ENCODE peak calls at places on chromosomes 12 and 14, in seven cellular contexts. One of them, this sample, is unnamed.

GRCh38 chr12:127998936-127999467 is 268.0 kb upstream of the TMEM132C start:
- DNase-seq in cardiac fibroblast: no peak
- DNase-seq in uterus: no peak
- DNase-seq in heart right ventricle: no peak
- DNase-seq in lung: no peak
- DNase-seq in AG10803: no peak
- DNase-seq in fibroblast of the aortic adventitia: peak
- DNase-seq in this sample: no peak

GRCh38 chr14:64444140-64444539 is 21.2 kb upstream of the AKAP5 start:
- DNase-seq in cardiac fibroblast: no peak
- DNase-seq in uterus: no peak
- DNase-seq in heart right ventricle: no peak
- DNase-seq in lung: no peak
- DNase-seq in AG10803: no peak
- DNase-seq in fibroblast of the aortic adventitia: no peak
- DNase-seq in this sample: no peak

GRCh38 chr14:105474478-105475268 is at the start of gene CRIP2:
- DNase-seq in cardiac fibroblast: peak
- DNase-seq in uterus: peak
- DNase-seq in heart right ventricle: peak
- DNase-seq in lung: no peak
- DNase-seq in AG10803: peak
- DNase-seq in fibroblast of the aortic adventitia: no peak
- DNase-seq in this sample: no peak

GRCh38 chr14:72894623-72895378 is 900 bp upstream of the DPF3 start:
- DNase-seq in cardiac fibroblast: no peak
- DNase-seq in uterus: no peak
- DNase-seq in heart right ventricle: peak
- DNase-seq in lung: no peak
- DNase-seq in AG10803: no peak
- DNase-seq in fibroblast of the aortic adventitia: no peak
- DNase-seq in this sample: no peak

GRCh38 chr12:55703976-55704761 is 3.5 kb downstream of the ITGA7 start:
- DNase-seq in cardiac fibroblast: peak
- DNase-seq in uterus: peak
- DNase-seq in heart right ventricle: peak
- DNase-seq in lung: no peak
- DNase-seq in AG10803: no peak
- DNase-seq in fibroblast of the aortic adventitia: peak
- DNase-seq in this sample: no peak

GRCh38 chr14:38882533-38882932 is 220.5 kb downstream of the SEC23A start:
- DNase-seq in cardiac fibroblast: no peak
- DNase-seq in uterus: no peak
- DNase-seq in heart right ventricle: no peak
- DNase-seq in lung: no peak
- DNase-seq in AG10803: no peak
- DNase-seq in fibroblast of the aortic adventitia: no peak
- DNase-seq in this sample: no peak

GRCh38 chr12:126681676-126682075 is 1585.3 kb upstream of the TMEM132C start:
- DNase-seq in cardiac fibroblast: no peak
- DNase-seq in uterus: no peak
- DNase-seq in heart right ventricle: no peak
- DNase-seq in lung: no peak
- DNase-seq in AG10803: no peak
- DNase-seq in fibroblast of the aortic adventitia: peak
- DNase-seq in this sample: no peak

GRCh38 chr14:103856105-103856504 is 8.7 kb upstream of the PPP1R13B start:
- DNase-seq in cardiac fibroblast: no peak
- DNase-seq in uterus: no peak
- DNase-seq in heart right ventricle: no peak
- DNase-seq in lung: no peak
- DNase-seq in AG10803: no peak
- DNase-seq in fibroblast of the aortic adventitia: no peak
- DNase-seq in this sample: no peak

GRCh38 chr14:68884031-68885030 is 91.5 kb upstream of the ZFP36L1 start:
- DNase-seq in cardiac fibroblast: peak
- DNase-seq in uterus: peak
- DNase-seq in heart right ventricle: peak
- DNase-seq in lung: no peak
- DNase-seq in AG10803: peak
- DNase-seq in fibroblast of the aortic adventitia: peak
- DNase-seq in this sample: no peak

GRCh38 chr12:118402251-118402650 is 25.9 kb downstream of the SUDS3 start:
- DNase-seq in cardiac fibroblast: peak
- DNase-seq in uterus: no peak
- DNase-seq in heart right ventricle: no peak
- DNase-seq in lung: no peak
- DNase-seq in AG10803: peak
- DNase-seq in fibroblast of the aortic adventitia: peak
- DNase-seq in this sample: no peak

GRCh38 chr14:106652494-106652893 is 1126.1 kb downstream of the TMEM121 start:
- DNase-seq in cardiac fibroblast: no peak
- DNase-seq in uterus: no peak
- DNase-seq in heart right ventricle: no peak
- DNase-seq in lung: no peak
- DNase-seq in AG10803: no peak
- DNase-seq in fibroblast of the aortic adventitia: no peak
- DNase-seq in this sample: no peak

GRCh38 chr12:32089156-32089950 is 17.3 kb upstream of the BICD1 start:
- DNase-seq in cardiac fibroblast: no peak
- DNase-seq in uterus: no peak
- DNase-seq in heart right ventricle: no peak
- DNase-seq in lung: no peak
- DNase-seq in AG10803: peak
- DNase-seq in fibroblast of the aortic adventitia: no peak
- DNase-seq in this sample: no peak

DNA sequence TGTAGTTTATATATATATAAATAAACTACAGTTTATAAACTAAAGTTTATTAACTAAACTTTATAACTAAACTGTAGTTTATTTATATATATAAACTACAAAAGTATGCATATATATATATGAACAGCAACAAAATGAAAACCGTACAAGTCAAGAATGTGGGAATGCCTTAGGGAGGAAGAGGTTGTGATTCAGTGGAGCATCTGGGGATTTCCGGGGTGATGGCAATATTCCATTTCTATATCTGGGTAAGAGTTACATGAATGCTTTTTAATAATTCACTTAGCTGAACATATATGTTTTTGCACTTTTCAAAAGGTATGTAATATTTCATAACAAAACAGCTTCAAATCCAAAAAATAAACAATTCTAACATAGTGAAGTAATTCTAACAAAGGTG is 30.1 kb upstream of the CAND1 start:
- DNase-seq in cardiac fibroblast: no peak
- DNase-seq in uterus: no peak
- DNase-seq in heart right ventricle: no peak
- DNase-seq in lung: no peak
- DNase-seq in AG10803: no peak
- DNase-seq in fibroblast of the aortic adventitia: peak
- DNase-seq in this sample: no peak
- TF ChIP-seq CTCF in cardiac fibroblast: no peak
- TF ChIP-seq CTCF in uterus: no peak
- TF ChIP-seq CTCF in heart right ventricle: no peak
- TF ChIP-seq CTCF in lung: no peak
- TF ChIP-seq CTCF in AG10803: no peak
- TF ChIP-seq CTCF in fibroblast of the aortic adventitia: no peak
- TF ChIP-seq CTCF in this sample: no peak

DNA sequence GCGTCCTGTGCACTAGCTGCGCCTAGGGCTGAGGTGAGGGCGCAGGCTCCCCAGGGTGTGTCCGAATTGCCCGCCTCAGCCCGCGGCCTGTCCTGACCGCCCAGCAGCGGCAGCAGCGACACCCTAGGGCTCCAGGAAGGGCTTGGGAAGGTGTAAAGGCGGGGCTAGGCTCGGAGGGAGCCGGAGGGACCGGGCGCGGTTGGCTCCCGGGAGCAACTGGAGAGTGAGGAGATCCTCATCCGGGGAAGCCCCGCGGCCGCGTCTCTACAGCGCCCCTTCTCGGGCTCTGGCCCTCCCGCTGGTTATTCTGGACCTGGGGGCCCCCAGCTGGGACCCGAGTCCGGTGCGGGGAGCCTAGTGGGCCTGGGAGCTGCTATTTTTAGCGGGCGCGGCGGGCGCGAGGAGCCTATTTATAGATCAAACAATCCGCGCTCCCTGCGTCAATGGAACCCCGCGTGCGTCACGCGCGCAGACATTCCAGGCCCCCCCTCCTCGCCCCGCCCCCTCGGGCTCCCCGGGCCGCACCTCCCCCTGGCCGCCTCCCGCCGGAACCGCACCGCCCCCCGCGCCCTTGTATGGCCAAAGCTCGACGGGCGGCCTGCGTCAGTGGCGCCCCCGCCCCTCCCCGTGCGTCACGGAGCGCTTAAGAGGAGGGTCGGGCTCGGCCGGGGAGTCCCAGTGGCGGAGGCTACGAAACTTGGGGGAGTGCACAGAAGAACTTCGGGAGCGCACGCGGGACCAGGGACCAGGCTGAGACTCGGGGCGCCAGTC is at the start of gene NR4A1:
- DNase-seq in cardiac fibroblast: peak
- DNase-seq in uterus: peak
- DNase-seq in heart right ventricle: peak
- DNase-seq in lung: peak
- DNase-seq in AG10803: peak
- DNase-seq in fibroblast of the aortic adventitia: peak
- DNase-seq in this sample: peak
- TF ChIP-seq CTCF in cardiac fibroblast: peak
- TF ChIP-seq CTCF in uterus: peak
- TF ChIP-seq CTCF in heart right ventricle: peak
- TF ChIP-seq CTCF in lung: no peak
- TF ChIP-seq CTCF in AG10803: no peak
- TF ChIP-seq CTCF in fibroblast of the aortic adventitia: peak
- TF ChIP-seq CTCF in this sample: peak

GRCh38 chr14:44107156-44107555 is 399.9 kb downstream of the FSCB start:
- DNase-seq in cardiac fibroblast: peak
- DNase-seq in uterus: no peak
- DNase-seq in heart right ventricle: no peak
- DNase-seq in lung: no peak
- DNase-seq in AG10803: no peak
- DNase-seq in fibroblast of the aortic adventitia: no peak
- DNase-seq in this sample: no peak

GRCh38 chr14:44108601-44109000 is 398.5 kb downstream of the FSCB start:
- DNase-seq in cardiac fibroblast: peak
- DNase-seq in uterus: no peak
- DNase-seq in heart right ventricle: no peak
- DNase-seq in lung: no peak
- DNase-seq in AG10803: no peak
- DNase-seq in fibroblast of the aortic adventitia: no peak
- DNase-seq in this sample: no peak

GRCh38 chr14:44113769-44114730 is 393.0 kb downstream of the FSCB start:
- DNase-seq in cardiac fibroblast: no peak
- DNase-seq in uterus: no peak
- DNase-seq in heart right ventricle: no peak
- DNase-seq in lung: no peak
- DNase-seq in AG10803: no peak
- DNase-seq in fibroblast of the aortic adventitia: no peak
- DNase-seq in this sample: no peak

GRCh38 chr14:44109041-44109440 is 398.0 kb downstream of the FSCB start:
- DNase-seq in cardiac fibroblast: peak
- DNase-seq in uterus: no peak
- DNase-seq in heart right ventricle: no peak
- DNase-seq in lung: no peak
- DNase-seq in AG10803: no peak
- DNase-seq in fibroblast of the aortic adventitia: no peak
- DNase-seq in this sample: no peak

GRCh38 chr14:44112774-44113460 is 394.2 kb downstream of the FSCB start:
- DNase-seq in cardiac fibroblast: peak
- DNase-seq in uterus: no peak
- DNase-seq in heart right ventricle: no peak
- DNase-seq in lung: no peak
- DNase-seq in AG10803: no peak
- DNase-seq in fibroblast of the aortic adventitia: no peak
- DNase-seq in this sample: no peak
- TF ChIP-seq CTCF in cardiac fibroblast: no peak
- TF ChIP-seq CTCF in uterus: no peak
- TF ChIP-seq CTCF in heart right ventricle: no peak
- TF ChIP-seq CTCF in lung: no peak
- TF ChIP-seq CTCF in AG10803: no peak
- TF ChIP-seq CTCF in fibroblast of the aortic adventitia: no peak
- TF ChIP-seq CTCF in this sample: no peak

GRCh38 chr14:90555126-90556049 is 158.6 kb downstream of the CALM1 start:
- DNase-seq in cardiac fibroblast: no peak
- DNase-seq in uterus: no peak
- DNase-seq in heart right ventricle: no peak
- DNase-seq in lung: no peak
- DNase-seq in AG10803: no peak
- DNase-seq in fibroblast of the aortic adventitia: no peak
- DNase-seq in this sample: no peak
- TF ChIP-seq CTCF in cardiac fibroblast: no peak
- TF ChIP-seq CTCF in uterus: no peak
- TF ChIP-seq CTCF in heart right ventricle: no peak
- TF ChIP-seq CTCF in lung: no peak
- TF ChIP-seq CTCF in AG10803: no peak
- TF ChIP-seq CTCF in fibroblast of the aortic adventitia: no peak
- TF ChIP-seq CTCF in this sample: no peak

DNA sequence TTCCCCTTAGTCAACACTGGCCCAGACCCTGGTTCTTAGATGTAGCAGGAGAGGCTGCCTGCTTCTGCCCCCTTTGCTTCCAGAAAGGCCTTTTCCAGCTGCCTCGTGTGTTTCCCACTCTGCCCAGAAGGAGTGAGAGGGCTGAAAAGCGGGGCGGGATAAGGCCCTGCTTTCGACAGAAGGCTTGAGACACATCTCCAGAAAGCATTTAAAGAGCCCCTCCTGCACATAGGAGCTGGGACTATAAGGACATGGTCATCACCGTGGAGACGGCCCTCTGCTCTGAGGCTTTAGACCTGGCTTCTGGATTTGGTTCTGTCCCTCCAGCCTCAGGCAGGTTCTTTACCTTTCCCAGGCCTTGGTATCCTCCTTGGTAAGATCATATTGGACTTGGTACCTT is 11.9 kb downstream of the CALM1 start:
- DNase-seq in cardiac fibroblast: no peak
- DNase-seq in uterus: no peak
- DNase-seq in heart right ventricle: no peak
- DNase-seq in lung: no peak
- DNase-seq in AG10803: no peak
- DNase-seq in fibroblast of the aortic adventitia: no peak
- DNase-seq in this sample: no peak
- TF ChIP-seq CTCF in cardiac fibroblast: no peak
- TF ChIP-seq CTCF in uterus: no peak
- TF ChIP-seq CTCF in heart right ventricle: no peak
- TF ChIP-seq CTCF in lung: no peak
- TF ChIP-seq CTCF in AG10803: no peak
- TF ChIP-seq CTCF in fibroblast of the aortic adventitia: no peak
- TF ChIP-seq CTCF in this sample: no peak

DNA sequence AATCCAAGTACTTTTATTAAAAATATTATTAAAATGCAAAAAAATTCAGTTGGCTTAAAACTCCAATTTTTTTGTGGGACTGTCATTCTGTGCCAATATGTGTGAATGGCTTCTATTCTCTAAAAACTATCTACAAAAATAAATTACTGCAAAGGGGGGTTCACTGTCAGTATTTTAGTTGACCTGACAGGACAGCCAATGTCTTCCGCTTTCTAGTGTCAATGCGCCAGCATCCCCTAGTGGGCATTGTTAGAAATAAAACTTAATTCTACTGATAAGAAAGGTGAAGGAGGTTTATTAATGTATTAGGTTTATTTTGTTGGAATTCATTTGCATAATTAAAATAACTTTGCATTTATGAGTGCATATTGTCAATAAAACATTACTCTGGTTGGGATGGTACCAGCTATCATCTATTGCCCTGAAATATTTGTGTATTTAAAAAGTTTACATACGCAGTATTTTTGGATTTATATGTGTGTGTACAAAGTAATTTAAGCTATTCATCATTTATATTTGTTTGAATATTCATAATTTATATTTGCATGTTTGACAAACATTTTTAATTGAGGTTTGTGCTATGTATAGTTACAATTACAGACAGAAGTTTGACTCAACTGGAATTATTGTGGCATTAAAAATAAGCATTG is 527.2 kb downstream of the FLRT2 start:
- DNase-seq in cardiac fibroblast: peak
- DNase-seq in uterus: no peak
- DNase-seq in heart right ventricle: no peak
- DNase-seq in lung: no peak
- DNase-seq in AG10803: peak
- DNase-seq in fibroblast of the aortic adventitia: peak
- DNase-seq in this sample: no peak
- TF ChIP-seq CTCF in cardiac fibroblast: peak
- TF ChIP-seq CTCF in uterus: peak
- TF ChIP-seq CTCF in heart right ventricle: peak
- TF ChIP-seq CTCF in lung: peak
- TF ChIP-seq CTCF in AG10803: peak
- TF ChIP-seq CTCF in fibroblast of the aortic adventitia: peak
- TF ChIP-seq CTCF in this sample: peak

This sample was measured in GM12864.